ENCODE peak calls at places on chromosomes 4 and X, in seven cellular contexts. U is thyroid gland, X is testis, S is body of pancreas, T is transverse colon, O is uterus, R is stomach. B is an unnamed sample.

GRCh38 chr4:40307627-40308497 is 27.3 kb upstream of the CHRNA9 start:
- DNase-seq in S (no peak), R (peak; percentile 43), O (no peak), T (peak; percentile 65), X (no peak), U (no peak), B (no peak)

GRCh38 chr4:73919691-73920090 is 50.5 kb downstream of the CXCL1 start:
- DNase-seq in T (no peak), X (no peak), O (no peak), R (no peak), S (no peak), U (no peak), B (no peak)

GRCh38 chrX:148670277-148670676 is 169.9 kb downstream of the AFF2 start:
- DNase-seq in U (no peak), R (no peak), O (no peak), X (no peak), T (no peak), S (no peak), B (no peak)

GRCh38 chr4:188002751-188003150 is 7.2 kb downstream of the ZFP42 start:
- DNase-seq in R (no peak), O (no peak), U (no peak), X (no peak), T (no peak), S (no peak), B (no peak)

GRCh38 chr4:90084277-90084966 is 42.8 kb upstream of the CCSER1 start:
- DNase-seq in S (no peak), O (no peak), R (no peak), U (no peak), T (no peak), X (no peak), B (no peak)

GRCh38 chr4:98784947-98785693 is 126.7 kb upstream of the TSPAN5 start:
- DNase-seq in T (no peak), O (no peak), U (no peak), R (no peak), S (no peak), X (no peak), B (no peak)

GRCh38 chrX:104564921-104565703 is 887 bp upstream of the IL1RAPL2 start:
- DNase-seq in R (no peak), X (no peak), O (no peak), S (no peak), T (no peak), U (peak; percentile 59), B (no peak)

GRCh38 chr4:88958080-88958479 is 98.9 kb downstream of the FAM13A start:
- DNase-seq in O (no peak), T (no peak), R (no peak), S (peak; percentile 26), U (peak; percentile 79), X (no peak), B (no peak)

GRCh38 chr4:173346074-173346473 is 11.9 kb upstream of the HMGB2 start:
- DNase-seq in S (no peak), R (no peak), T (no peak), O (no peak), U (no peak), X (no peak), B (no peak)

GRCh38 chrX:51867626-51868025 is 25.8 kb upstream of the MAGED1 start:
- DNase-seq in R (no peak), U (no peak), X (no peak), S (no peak), T (no peak), O (no peak), B (no peak)

GRCh38 chr4:6563935-6564645 is 10.9 kb upstream of the MAN2B2 start:
- DNase-seq in X (no peak), T (no peak), S (no peak), R (no peak), U (no peak), O (no peak), B (no peak)

GRCh38 chrX:41412261-41413167 is 34.6 kb upstream of the NYX start:
- DNase-seq in S (peak; percentile 18), O (peak; percentile 17), X (no peak), U (peak; percentile 8), T (peak; percentile 82), R (peak; percentile 63), B (peak; percentile 58)

GRCh38 chr4:93779228-93779627 is 49.3 kb upstream of the ATOH1 start:
- DNase-seq in O (no peak), T (no peak), U (no peak), X (no peak), S (no peak), R (no peak), B (no peak)

GRCh38 chrX:31112226-31112999 is 40.6 kb upstream of the FTHL17 start:
- DNase-seq in U (no peak), R (no peak), T (no peak), O (no peak), X (no peak), S (no peak), B (no peak)

GRCh38 chrX:69152398-69152797 is 12.9 kb downstream of the PJA1 start:
- DNase-seq in U (peak; percentile 67), T (peak; percentile 43), X (peak; percentile 68), O (no peak), R (no peak), S (peak; percentile 47), B (peak; percentile 63)

GRCh38 chr4:81818385-81818784 is 346.7 kb upstream of the RASGEF1B start:
- DNase-seq in X (no peak), O (no peak), T (no peak), R (no peak), S (no peak), U (no peak), B (no peak)

GRCh38 chr4:188008377-188008776 is 12.8 kb downstream of the ZFP42 start:
- DNase-seq in O (no peak), U (no peak), R (no peak), X (no peak), S (no peak), T (no peak), B (no peak)

GRCh38 chrX:109826954-109827708 is 94.1 kb upstream of the ACSL4 start:
- DNase-seq in R (no peak), U (no peak), X (no peak), S (no peak), O (no peak), T (no peak), B (no peak)

GRCh38 chr4:145409393-145409792 is 72.3 kb upstream of the SMAD1 start:
- DNase-seq in U (no peak), R (no peak), X (no peak), S (no peak), T (no peak), O (no peak), B (no peak)

GRCh38 chr4:86831262-86832090 is 17.7 kb downstream of the SLC10A6 start:
- DNase-seq in O (peak; percentile 51), X (peak; percentile 29), U (peak; percentile 64), R (no peak), S (no peak), T (peak; percentile 9), B (no peak)

GRCh38 chr4:123444298-123444731 is 47.7 kb downstream of the SPRY1 start:
- DNase-seq in S (peak; percentile 25), U (no peak), R (no peak), T (peak; percentile 55), O (no peak), X (peak; percentile 79), B (peak; percentile 52)

GRCh38 chrX:17617794-17618193 is 119.5 kb upstream of the SCML1 start:
- DNase-seq in T (no peak), X (no peak), U (no peak), R (no peak), O (no peak), S (no peak), B (no peak)

GRCh38 chr4:64266263-64266662 is 143.0 kb downstream of the TECRL start:
- DNase-seq in O (no peak), S (no peak), X (no peak), U (no peak), R (no peak), T (no peak), B (no peak)

GRCh38 chr4:75990129-75990528 is 616 bp downstream of the SDAD1 start:
- DNase-seq in S (no peak), R (no peak), O (no peak), X (no peak), U (peak; percentile 14), T (no peak), B (no peak)

GRCh38 chr4:185881427-185881826 is 69.4 kb upstream of the SORBS2 start:
- DNase-seq in X (no peak), O (no peak), U (no peak), S (no peak), R (no peak), T (no peak), B (no peak)
- H3K27ac ChIP-seq in X (no peak overlapping the region), O (no peak overlapping the region), U (peak overlapping the region; percentile 9), S (no peak overlapping the region), R (no peak overlapping the region), T (no peak overlapping the region), B (no peak overlapping the region)

DNA sequence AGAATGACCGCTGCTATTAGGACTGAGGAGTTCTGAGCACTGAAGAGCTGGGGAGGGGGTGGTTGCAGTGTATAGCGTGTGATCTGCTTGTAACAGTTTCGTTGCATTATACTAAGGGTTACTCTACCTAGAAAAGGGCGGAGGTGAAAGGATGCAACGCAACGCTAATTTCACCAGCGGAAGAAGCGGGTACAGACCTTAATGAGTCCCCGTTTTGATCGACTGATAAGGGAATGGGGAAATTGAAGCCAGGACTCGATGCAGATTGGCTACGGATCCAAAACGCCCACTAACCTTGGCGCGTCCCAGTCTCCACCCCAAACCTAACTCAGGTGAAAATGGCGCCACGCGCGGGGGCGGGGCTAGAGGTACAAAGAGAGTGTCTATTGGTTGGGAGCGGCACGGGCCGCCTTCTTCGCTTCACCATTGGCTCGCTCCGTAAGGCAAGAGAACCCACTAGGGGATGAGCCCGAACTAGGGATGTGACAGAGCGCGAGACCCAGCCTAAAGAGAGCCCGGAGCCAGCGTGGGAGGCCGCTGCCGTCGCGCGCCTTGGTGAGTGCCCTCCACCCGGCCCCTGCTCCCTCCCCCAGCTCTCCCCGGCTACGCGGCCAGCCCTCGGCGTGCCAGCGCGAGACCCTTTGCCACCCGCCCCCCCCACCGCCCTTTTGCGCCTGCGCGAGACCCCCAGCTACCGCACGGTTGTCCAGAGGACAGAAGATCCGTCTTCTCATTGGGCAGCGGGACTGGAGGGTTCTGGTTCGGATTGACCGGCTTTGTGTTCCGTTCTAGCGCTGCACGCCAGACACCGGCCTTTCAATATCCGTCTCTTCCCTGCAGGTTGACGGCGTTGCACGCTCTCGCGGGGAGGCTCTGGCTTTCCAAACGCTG is at the start of gene EBP:
- DNase-seq in O (peak; percentile 85), X (peak; percentile 92), T (peak; percentile 95), U (peak; percentile 94), S (peak; percentile 91), R (peak; percentile 92), B (peak; percentile 91)
- TF ChIP-seq POLR2A in O (peak; percentile 48), X (no peak), T (peak; percentile 83), U (peak; percentile 76), S (peak; percentile 75), R (no peak), B (peak; percentile 86)

GRCh38 chr4:169313732-169314131 is 43.0 kb upstream of the SH3RF1 start:
- DNase-seq in R (no peak), T (no peak), U (no peak), X (no peak), S (no peak), O (no peak), B (no peak)
- H3K27ac ChIP-seq in R (no peak overlapping the region), T (no peak overlapping the region), U (no peak overlapping the region), X (no peak overlapping the region), S (no peak overlapping the region), O (no peak overlapping the region), B (peak overlapping the region; percentile 71)

GRCh38 chr4:108685036-108685686 is 34.8 kb downstream of the OSTC start:
- DNase-seq in U (no peak), R (no peak), S (no peak), O (no peak), X (no peak), T (no peak), B (no peak)

GRCh38 chr4:108681321-108681809 is 31.0 kb downstream of the OSTC start:
- DNase-seq in T (no peak), S (no peak), X (no peak), R (no peak), U (no peak), O (no peak), B (no peak)

GRCh38 chr4:108683479-108683878 is 33.1 kb downstream of the OSTC start:
- DNase-seq in U (no peak), R (no peak), O (no peak), X (no peak), S (no peak), T (no peak), B (no peak)
- TF ChIP-seq POLR2A in U (no peak), R (no peak), O (no peak), X (no peak), S (no peak), T (no peak), B (no peak)